ENCODE peak calls at places on chromosomes 7 and 10, in six cellular contexts. M is EH, L is endothelial cell, B is EL, A is A172, Z is osteocyte. R is an unnamed sample.
A peak's percentile ranks its signal among the peaks of the same experiment; 100 is the strongest.

GRCh38 chr7:94605031-94605430 is 50.9 kb downstream of the SGCE start:
- DNase-seq in M (no peak), L (no peak), B (no peak), A (no peak), Z (no peak), R (no peak)

GRCh38 chr10:4246881-4247358 is 461.9 kb upstream of the KLF6 start:
- DNase-seq in M (peak; percentile 96), L (no peak), B (peak; percentile 91), A (peak; percentile 86), Z (no peak), R (no peak)

GRCh38 chr7:80357530-80357929 is 154.3 kb downstream of the GNAT3 start:
- DNase-seq in M (peak; percentile 21), L (no peak), B (no peak), A (no peak), Z (no peak), R (no peak)

GRCh38 chr7:158973440-158973839 is 117.1 kb downstream of the DYNC2I1 start:
- DNase-seq in M (peak; percentile 38), L (no peak), B (peak; percentile 8), A (no peak), Z (no peak), R (peak; percentile 53)

GRCh38 chr10:11437391-11438241 is 173.8 kb downstream of the USP6NL start:
- DNase-seq in M (no peak), L (no peak), B (no peak), A (no peak), Z (peak; percentile 84), R (no peak)

GRCh38 chr10:77360121-77360520 is 277.5 kb downstream of the KCNMA1 start:
- DNase-seq in M (peak; percentile 82), L (no peak), B (peak; percentile 62), A (no peak), Z (no peak), R (no peak)

GRCh38 chr7:121034929-121035328 is 46.4 kb downstream of the CPED1 start:
- DNase-seq in M (no peak), L (no peak), B (no peak), A (no peak), Z (no peak), R (no peak)

GRCh38 chr7:128398016-128398840 is 11.6 kb downstream of the IMPDH1 start:
- DNase-seq in M (peak; percentile 59), L (peak; percentile 78), B (peak; percentile 46), A (peak; percentile 38), Z (no peak), R (no peak)

GRCh38 chr10:79221110-79222051 is 125.9 kb upstream of the PPIF start:
- DNase-seq in M (no peak), L (no peak), B (no peak), A (no peak), Z (no peak), R (no peak)

GRCh38 chr10:6404127-6405072 is 175.7 kb downstream of the PRKCQ start:
- DNase-seq in M (no peak), L (no peak), B (no peak), A (no peak), Z (no peak), R (no peak)

GRCh38 chr7:71019703-71020102 is 112.2 kb upstream of the GALNT17 start:
- DNase-seq in M (no peak), L (no peak), B (no peak), A (no peak), Z (no peak), R (no peak)

GRCh38 chr10:129949411-129950335 is 14.4 kb downstream of the EBF3 start:
- DNase-seq in M (no peak), L (peak; percentile 63), B (no peak), A (no peak), Z (no peak), R (no peak)

GRCh38 chr7:88020953-88021650 is 87.1 kb downstream of the ADAM22 start:
- DNase-seq in M (no peak), L (no peak), B (peak; percentile 5), A (peak; percentile 34), Z (no peak), R (no peak)

GRCh38 chr10:33290286-33291052 is 44.0 kb downstream of the NRP1 start:
- DNase-seq in M (no peak), L (no peak), B (no peak), A (no peak), Z (no peak), R (no peak)

GRCh38 chr7:65722361-65722792 is 150.5 kb upstream of the VKORC1L1 start:
- DNase-seq in M (peak; percentile 42), L (peak; percentile 52), B (peak; percentile 21), A (peak; percentile 41), Z (peak; percentile 71), R (no peak)

GRCh38 chr10:9035355-9035754 is 980.9 kb downstream of the GATA3 start:
- DNase-seq in M (no peak), L (no peak), B (no peak), A (no peak), Z (no peak), R (no peak)

GRCh38 chr7:8590791-8591190 is 157.4 kb downstream of the NXPH1 start:
- DNase-seq in M (no peak), L (no peak), B (no peak), A (no peak), Z (no peak), R (no peak)

GRCh38 chr7:96273716-96274115 is 48.2 kb downstream of the SLC25A13 start:
- DNase-seq in M (no peak), L (no peak), B (no peak), A (no peak), Z (no peak), R (no peak)

GRCh38 chr10:62071846-62072281 is 170.4 kb downstream of the ARID5B start:
- DNase-seq in M (peak; percentile 66), L (no peak), B (peak; percentile 69), A (no peak), Z (no peak), R (no peak)

GRCh38 chr10:521844-522243 is 167.6 kb downstream of the DIP2C start:
- DNase-seq in M (no peak), L (no peak), B (no peak), A (no peak), Z (no peak), R (no peak)

GRCh38 chr10:13276749-13277394 is 23.0 kb downstream of the PHYH start:
- DNase-seq in M (no peak), L (no peak), B (no peak), A (no peak), Z (no peak), R (no peak)

R was measured in RWPE2.